ENCODE peak calls at places on chromosomes 2 and 18, in six cellular contexts. U, X, A, G, O and E are unnamed samples.
A peak's percentile ranks its signal among the peaks of the same experiment; 100 is the strongest.

GRCh38 chr2:191114403-191114886 is 36.3 kb downstream of the STAT4 start:
- DNase-seq in O (peak; percentile 25), G (peak; percentile 6), X (no peak), A (no peak), U (peak; percentile 18), E (no peak)

GRCh38 chr2:133566967-133567645 is 1.2 kb downstream of the NCKAP5 start:
- DNase-seq in O (no peak), U (peak; percentile 88), G (peak; percentile 25), A (no peak), X (no peak), E (peak; percentile 51)

GRCh38 chr2:66428986-66429612 is 5.8 kb upstream of the MEIS1 start:
- DNase-seq in O (no peak), A (peak; percentile 63), G (peak; percentile 48), X (peak; percentile 73), U (peak; percentile 79), E (no peak)

GRCh38 chr2:26462511-26463251 is 15.2 kb downstream of the OTOF start:
- DNase-seq in O (no peak), G (peak; percentile 64), A (peak; percentile 81), U (peak; percentile 58), X (peak; percentile 72), E (no peak)

GRCh38 chr2:98601532-98602132 is 6.7 kb downstream of the COA5 start:
- DNase-seq in O (no peak), X (peak; percentile 52), U (peak; percentile 47), G (no peak), A (peak; percentile 65), E (no peak)

GRCh38 chr2:156445311-156446218 is 9.4 kb downstream of the GPD2 start:
- DNase-seq in O (no peak), A (no peak), G (no peak), U (peak; percentile 90), X (peak; percentile 45), E (no peak)

GRCh38 chr2:117058366-117058765 is 756.1 kb upstream of the DDX18 start:
- DNase-seq in X (no peak), U (no peak), G (no peak), A (no peak), O (no peak), E (no peak)

GRCh38 chr18:23250893-23251656 is 115.8 kb downstream of the CABLES1 start:
- DNase-seq in O (no peak), A (no peak), G (peak; percentile 44), U (no peak), X (no peak), E (peak; percentile 82)

GRCh38 chr2:239369631-239370161 is 31.1 kb downstream of the HDAC4 start:
- DNase-seq in U (no peak), X (no peak), A (no peak), G (no peak), O (peak; percentile 60), E (peak; percentile 56)

GRCh38 chr2:241015439-241015838 is 17.0 kb downstream of the SNED1 start:
- DNase-seq in O (peak; percentile 4), G (peak; percentile 1), A (no peak), U (no peak), X (no peak), E (no peak)

GRCh38 chr2:105771841-105772240 is 27.1 kb downstream of the NCK2 start:
- DNase-seq in A (no peak), X (no peak), O (no peak), G (no peak), U (no peak), E (no peak)

GRCh38 chr2:43251171-43251731 is 24.8 kb upstream of the ZFP36L2 start:
- DNase-seq in U (peak; percentile 86), G (no peak), O (no peak), A (peak; percentile 80), X (no peak), E (no peak)

GRCh38 chr18:35059280-35059927 is 18.2 kb downstream of the MAPRE2 start:
- DNase-seq in X (no peak), O (no peak), U (no peak), G (no peak), A (no peak), E (no peak)

GRCh38 chr18:51666717-51667320 is 469.3 kb upstream of the MEX3C start:
- DNase-seq in U (no peak), A (peak; percentile 58), X (no peak), O (no peak), G (peak; percentile 13), E (peak; percentile 59)

GRCh38 chr2:13669607-13670006 is 952.9 kb downstream of the TRIB2 start:
- DNase-seq in A (no peak), X (no peak), O (no peak), G (no peak), U (no peak), E (no peak)

GRCh38 chr2:207078186-207078798 is 87.5 kb downstream of the KLF7 start:
- DNase-seq in X (no peak), O (no peak), U (no peak), A (no peak), G (no peak), E (no peak)

GRCh38 chr2:16100006-16100405 is 159.7 kb downstream of the MYCN start:
- DNase-seq in O (no peak), U (no peak), X (no peak), G (no peak), A (no peak), E (no peak)

GRCh38 chr2:64655873-64656272 is 2.2 kb upstream of the SERTAD2 start:
- DNase-seq in A (no peak), O (no peak), X (no peak), G (no peak), U (no peak), E (no peak)

GRCh38 chr18:70365361-70365760 is 76.5 kb downstream of the SOCS6 start:
- DNase-seq in U (no peak), A (no peak), X (no peak), G (no peak), O (no peak), E (no peak)

GRCh38 chr2:179486969-179487752 is 222.5 kb upstream of the SESTD1 start:
- DNase-seq in X (no peak), G (no peak), U (no peak), A (no peak), O (no peak), E (no peak)

GRCh38 chr2:86498468-86499260 is 57.5 kb downstream of the KDM3A start:
- DNase-seq in G (no peak), A (no peak), U (peak; percentile 45), O (no peak), X (no peak), E (no peak)

GRCh38 chr2:86499326-86499725 is 58.2 kb downstream of the KDM3A start:
- DNase-seq in G (no peak), O (no peak), A (no peak), X (no peak), U (no peak), E (no peak)

GRCh38 chr2:86500325-86500724 is 59.2 kb downstream of the KDM3A start:
- DNase-seq in G (no peak), X (peak; percentile 32), O (no peak), U (no peak), A (no peak), E (no peak)
- H3K4me3 ChIP-seq in G (no peak overlapping the region), X (no peak overlapping the region), O (no peak overlapping the region), U (no peak overlapping the region), A (no peak overlapping the region), E (no peak overlapping the region)

GRCh38 chr2:10647886-10648605 is 41.7 kb downstream of the NOL10 start:
- DNase-seq in U (no peak), X (no peak), A (no peak), O (no peak), G (no peak), E (no peak)

GRCh38 chr2:10646153-10646552 is 43.6 kb downstream of the NOL10 start:
- DNase-seq in O (no peak), A (no peak), U (peak; percentile 12), G (no peak), X (no peak), E (no peak)

GRCh38 chr2:10650746-10651145 is 39.0 kb downstream of the NOL10 start:
- DNase-seq in U (no peak), X (no peak), G (no peak), A (no peak), O (no peak), E (no peak)

DNA sequence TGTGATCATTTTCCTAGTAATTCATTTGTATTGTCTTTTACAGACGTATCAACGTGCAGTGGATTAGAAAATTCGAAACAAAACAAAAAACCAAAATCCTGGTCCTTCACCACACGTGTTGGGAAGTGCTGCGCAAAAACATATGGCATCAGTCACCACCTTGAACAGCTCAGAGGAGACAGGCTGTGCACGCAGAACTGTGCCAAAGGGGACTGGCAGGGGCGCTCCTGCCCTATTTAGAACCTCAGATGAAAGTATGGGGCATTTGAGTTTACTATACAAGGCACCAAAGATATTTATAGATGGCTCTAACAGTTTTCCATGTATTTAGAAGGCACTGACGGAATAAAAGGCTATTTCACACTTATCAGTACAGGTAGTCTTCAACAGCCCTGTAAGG is 42.3 kb downstream of the NOL10 start:
- DNase-seq in O (no peak), U (no peak), X (no peak), A (no peak), G (no peak), E (no peak)
- H3K4me1 ChIP-seq in O (no peaks in the 10 kb centered on the region), U (peaks cover 2% of the 10 kb centered on the region), X (no peaks in the 10 kb centered on the region), A (no peaks in the 10 kb centered on the region), G (no peaks in the 10 kb centered on the region), E (no peaks in the 10 kb centered on the region)

GRCh38 chr18:66749475-66750035 is 145.7 kb upstream of the CDH19 start:
- DNase-seq in A (no peak), G (no peak), U (no peak), O (no peak), X (no peak), E (no peak)

GRCh38 chr18:66752733-66753132 is 148.8 kb upstream of the CDH19 start:
- DNase-seq in G (no peak), U (no peak), X (no peak), O (no peak), A (no peak), E (no peak)

GRCh38 chr18:66754335-66754734 is 150.4 kb upstream of the CDH19 start:
- DNase-seq in X (no peak), A (no peak), G (no peak), U (no peak), O (no peak), E (no peak)

GRCh38 chr18:66749030-66749429 is 145.1 kb upstream of the CDH19 start:
- DNase-seq in A (peak; percentile 34), G (no peak), U (no peak), X (no peak), O (no peak), E (no peak)
- TF ChIP-seq CTCF in A (peak; percentile 34), G (peak; percentile 20), U (no peak), X (no peak), O (no peak), E (no peak)

GRCh38 chr18:26757263-26758019 is 108.1 kb downstream of the AQP4 start:
- DNase-seq in U (no peak), O (no peak), A (no peak), G (no peak), X (no peak), E (no peak)
- H3K4me3 ChIP-seq in U (no peak overlapping the region), O (no peak overlapping the region), A (no peak overlapping the region), G (no peak overlapping the region), X (no peak overlapping the region), E (no peak overlapping the region)